ENCODE peak calls at places on chromosomes 5 and 9, in ten cellular contexts. T is mammary epithelial cell; U is kidney epithelial cell; O is transverse colon; L is HCT116; S is right cardiac atrium; Y is HTR-8/SVneo; M is effector memory CD4-positive, alpha-beta T cell; X is aorta; W is Calu3. I is an unnamed sample.

GRCh38 chr5:123807177-123807900 is 295.4 kb downstream of the CSNK1G3 start:
- DNase-seq in L (no peak), X (no peak), W (no peak), U (no peak), M (no peak), O (no peak), T (no peak), S (no peak), Y (no peak), I (no peak)

GRCh38 chr5:67301285-67301904 is 104.8 kb upstream of the CD180 start:
- DNase-seq in U (peak), M (no peak), T (peak), Y (peak), O (peak), S (peak), L (no peak), W (peak), X (peak), I (peak)

GRCh38 chr5:170233358-170233892 is 640 bp downstream of the C5orf58 start:
- DNase-seq in T (no peak), M (no peak), O (no peak), U (no peak), S (peak), X (no peak), Y (no peak), W (no peak), L (no peak), I (no peak)

GRCh38 chr9:85610074-85610855 is 131.5 kb downstream of the AGTPBP1 start:
- DNase-seq in T (peak), O (no peak), S (no peak), X (no peak), L (peak), U (peak), Y (peak), W (peak), M (no peak), I (no peak)

GRCh38 chr5:159673538-159673937 is 242.7 kb upstream of the ADRA1B start:
- DNase-seq in X (no peak), Y (no peak), M (no peak), U (no peak), S (no peak), L (no peak), O (no peak), T (no peak), W (no peak), I (no peak)

GRCh38 chr9:134521817-134522501 is 119.6 kb upstream of the COL5A1 start:
- DNase-seq in O (no peak), S (no peak), U (no peak), T (no peak), Y (no peak), W (no peak), M (no peak), L (no peak), X (no peak), I (no peak)

GRCh38 chr5:171858303-171858702 is 72.7 kb downstream of the SMIM23 start:
- DNase-seq in X (no peak), T (no peak), L (no peak), O (no peak), Y (no peak), W (no peak), U (no peak), S (no peak), M (no peak), I (no peak)

GRCh38 chr9:4068449-4068848 is 231.4 kb downstream of the GLIS3 start:
- DNase-seq in W (no peak), T (peak), M (no peak), U (no peak), L (no peak), O (no peak), X (no peak), Y (no peak), S (no peak), I (no peak)

GRCh38 chr5:177301503-177302165 is 1.9 kb downstream of the RAB24 start:
- DNase-seq in M (no peak), S (no peak), T (peak), Y (no peak), W (peak), L (no peak), O (peak), U (no peak), X (no peak), I (peak)

GRCh38 chr5:2496126-2496525 is 255.4 kb downstream of the IRX2 start:
- DNase-seq in Y (no peak), O (no peak), U (no peak), X (no peak), W (no peak), M (no peak), L (no peak), T (no peak), S (no peak), I (no peak)

GRCh38 chr9:138010274-138010800 is 132.8 kb downstream of the CACNA1B start:
- DNase-seq in U (no peak), L (no peak), W (no peak), T (no peak), S (no peak), M (no peak), Y (no peak), X (no peak), O (no peak), I (no peak)

GRCh38 chr9:136722969-136723356 is 10.6 kb downstream of the DIPK1B start:
- DNase-seq in O (no peak), U (no peak), T (no peak), L (no peak), M (no peak), Y (no peak), X (no peak), S (peak), W (no peak), I (no peak)

GRCh38 chr9:6354072-6354686 is 26.0 kb downstream of the TPD52L3 start:
- DNase-seq in S (no peak), O (no peak), Y (peak), X (no peak), M (no peak), U (peak), L (peak), W (peak), T (peak), I (no peak)

GRCh38 chr5:11384441-11385250 is 519.6 kb downstream of the CTNND2 start:
- DNase-seq in M (no peak), S (peak), X (no peak), O (no peak), U (no peak), L (no peak), T (peak), W (no peak), Y (peak), I (no peak)

I was measured in suprapubic skin.